ENCODE peak calls at places on chromosome 17, in seven cellular contexts. One of them, this sample, is unnamed.

GRCh38 chr17:72467841-72468653 is 347.2 kb downstream of the SOX9 start:
- DNase-seq in HepG2: no peak
- DNase-seq in HCT116: no peak
- DNase-seq in GM12878: no peak
- DNase-seq in SK-N-SH: no peak
- DNase-seq in H1: no peak
- DNase-seq in K562: no peak
- DNase-seq in this sample: peak

GRCh38 chr17:60167095-60167741 is 17.4 kb downstream of the CA4 start:
- DNase-seq in HepG2: no peak
- DNase-seq in HCT116: no peak
- DNase-seq in GM12878: no peak
- DNase-seq in SK-N-SH: no peak
- DNase-seq in H1: no peak
- DNase-seq in K562: no peak
- DNase-seq in this sample: no peak

GRCh38 chr17:17781591-17782424 is 55.0 kb downstream of the SREBF1 start:
- DNase-seq in HepG2: no peak
- DNase-seq in HCT116: no peak
- DNase-seq in GM12878: no peak
- DNase-seq in SK-N-SH: peak
- DNase-seq in H1: no peak
- DNase-seq in K562: no peak
- DNase-seq in this sample: no peak

GRCh38 chr17:72901657-72902056 is 190.8 kb downstream of the SLC39A11 start:
- DNase-seq in HepG2: no peak
- DNase-seq in HCT116: no peak
- DNase-seq in GM12878: no peak
- DNase-seq in SK-N-SH: no peak
- DNase-seq in H1: no peak
- DNase-seq in K562: peak
- DNase-seq in this sample: no peak

GRCh38 chr17:64354396-64354795 is 36.3 kb downstream of the PECAM1 start:
- DNase-seq in HepG2: no peak
- DNase-seq in HCT116: no peak
- DNase-seq in GM12878: no peak
- DNase-seq in SK-N-SH: no peak
- DNase-seq in H1: no peak
- DNase-seq in K562: no peak
- DNase-seq in this sample: no peak

GRCh38 chr17:81577278-81578000 is 25.3 kb upstream of the FAAP100 start:
- DNase-seq in HepG2: peak
- DNase-seq in HCT116: no peak
- DNase-seq in GM12878: no peak
- DNase-seq in SK-N-SH: no peak
- DNase-seq in H1: no peak
- DNase-seq in K562: no peak
- DNase-seq in this sample: no peak

GRCh38 chr17:50785942-50786570 is 18.7 kb upstream of the ANKRD40CL start:
- DNase-seq in HepG2: no peak
- DNase-seq in HCT116: no peak
- DNase-seq in GM12878: no peak
- DNase-seq in SK-N-SH: no peak
- DNase-seq in H1: no peak
- DNase-seq in K562: no peak
- DNase-seq in this sample: peak

GRCh38 chr17:57991537-57991936 is 3.5 kb upstream of the VEZF1 start:
- DNase-seq in HepG2: no peak
- DNase-seq in HCT116: no peak
- DNase-seq in GM12878: no peak
- DNase-seq in SK-N-SH: no peak
- DNase-seq in H1: no peak
- DNase-seq in K562: no peak
- DNase-seq in this sample: no peak

GRCh38 chr17:77618173-77618572 is 340.3 kb upstream of the TNRC6C start:
- DNase-seq in HepG2: no peak
- DNase-seq in HCT116: no peak
- DNase-seq in GM12878: no peak
- DNase-seq in SK-N-SH: no peak
- DNase-seq in H1: no peak
- DNase-seq in K562: no peak
- DNase-seq in this sample: no peak

GRCh38 chr17:27475070-27475673 is 18.9 kb downstream of the KSR1 start:
- DNase-seq in HepG2: no peak
- DNase-seq in HCT116: no peak
- DNase-seq in GM12878: no peak
- DNase-seq in SK-N-SH: no peak
- DNase-seq in H1: no peak
- DNase-seq in K562: no peak
- DNase-seq in this sample: no peak

GRCh38 chr17:45326566-45326965 is 9.7 kb upstream of the MAP3K14 start:
- DNase-seq in HepG2: no peak
- DNase-seq in HCT116: no peak
- DNase-seq in GM12878: no peak
- DNase-seq in SK-N-SH: no peak
- DNase-seq in H1: no peak
- DNase-seq in K562: no peak
- DNase-seq in this sample: no peak

GRCh38 chr17:48960834-48961515 is 7.4 kb downstream of the GIP start:
- DNase-seq in HepG2: peak
- DNase-seq in HCT116: no peak
- DNase-seq in GM12878: no peak
- DNase-seq in SK-N-SH: no peak
- DNase-seq in H1: no peak
- DNase-seq in K562: peak
- DNase-seq in this sample: no peak

GRCh38 chr17:38609280-38610031 is 3.7 kb upstream of the SRCIN1 start:
- DNase-seq in HepG2: no peak
- DNase-seq in HCT116: no peak
- DNase-seq in GM12878: no peak
- DNase-seq in SK-N-SH: no peak
- DNase-seq in H1: peak
- DNase-seq in K562: no peak
- DNase-seq in this sample: no peak

GRCh38 chr17:57578608-57578990 is 166.5 kb downstream of the CCDC182 start:
- DNase-seq in HepG2: no peak
- DNase-seq in HCT116: no peak
- DNase-seq in GM12878: peak
- DNase-seq in SK-N-SH: no peak
- DNase-seq in H1: no peak
- DNase-seq in K562: no peak
- DNase-seq in this sample: no peak

GRCh38 chr17:30363715-30364202 is 15.0 kb upstream of the CPD start:
- DNase-seq in HepG2: no peak
- DNase-seq in HCT116: no peak
- DNase-seq in GM12878: peak
- DNase-seq in SK-N-SH: no peak
- DNase-seq in H1: no peak
- DNase-seq in K562: no peak
- DNase-seq in this sample: no peak

GRCh38 chr17:31627960-31628359 is 231.1 kb downstream of the COPRS start:
- DNase-seq in HepG2: no peak
- DNase-seq in HCT116: no peak
- DNase-seq in GM12878: no peak
- DNase-seq in SK-N-SH: no peak
- DNase-seq in H1: no peak
- DNase-seq in K562: no peak
- DNase-seq in this sample: no peak

GRCh38 chr17:65756760-65757159 is 195.3 kb upstream of the AXIN2 start:
- DNase-seq in HepG2: peak
- DNase-seq in HCT116: no peak
- DNase-seq in GM12878: no peak
- DNase-seq in SK-N-SH: no peak
- DNase-seq in H1: no peak
- DNase-seq in K562: no peak
- DNase-seq in this sample: no peak

GRCh38 chr17:72414967-72415853 is 294.4 kb downstream of the SOX9 start:
- DNase-seq in HepG2: no peak
- DNase-seq in HCT116: no peak
- DNase-seq in GM12878: no peak
- DNase-seq in SK-N-SH: no peak
- DNase-seq in H1: no peak
- DNase-seq in K562: no peak
- DNase-seq in this sample: no peak

DNA sequence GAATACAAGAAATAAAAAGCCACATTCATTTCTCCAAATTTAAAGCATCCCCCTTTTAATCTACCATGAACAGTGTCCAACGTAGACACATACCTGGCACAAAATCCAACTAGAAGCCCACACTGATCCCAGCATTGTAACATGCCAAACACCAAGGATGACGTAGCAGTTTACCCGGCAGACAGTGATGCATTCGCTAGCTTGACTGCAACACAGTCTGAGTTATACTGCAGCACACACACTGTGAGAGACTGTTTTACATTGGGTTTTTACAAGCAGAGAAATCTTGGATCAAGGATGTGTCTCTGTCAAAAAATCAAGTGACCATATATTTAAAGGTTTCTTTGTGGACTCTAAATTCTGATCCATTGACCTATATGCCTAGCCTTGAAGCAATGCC is 74.5 kb upstream of the C17orf78 start:
- DNase-seq in HepG2: no peak
- DNase-seq in HCT116: no peak
- DNase-seq in GM12878: no peak
- DNase-seq in SK-N-SH: no peak
- DNase-seq in H1: no peak
- DNase-seq in K562: no peak
- DNase-seq in this sample: peak
- TF ChIP-seq JUND in HepG2: no peak
- TF ChIP-seq JUND in HCT116: no peak
- TF ChIP-seq JUND in GM12878: no peak
- TF ChIP-seq JUND in SK-N-SH: no peak
- TF ChIP-seq JUND in H1: no peak
- TF ChIP-seq JUND in K562: peak
- TF ChIP-seq JUND in this sample: no peak

DNA sequence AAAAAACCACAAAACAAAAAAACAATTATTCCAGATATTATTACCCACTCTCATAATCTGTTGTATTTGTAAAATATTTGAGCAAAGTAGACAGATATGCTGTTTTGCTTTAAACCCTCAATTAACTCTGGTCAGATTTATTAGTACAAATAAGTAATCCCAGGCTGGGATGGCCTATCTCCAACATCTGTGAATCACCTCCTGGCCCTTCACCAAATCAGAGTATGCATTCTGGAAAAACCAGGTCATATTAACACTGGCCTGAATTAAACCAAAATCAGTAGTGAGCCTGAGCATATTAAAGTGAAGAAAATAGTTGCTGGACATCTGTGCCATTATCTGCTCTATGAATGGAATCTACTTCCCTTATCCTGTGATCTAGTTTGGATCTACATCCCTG is 41.0 kb downstream of the STAT3 start:
- DNase-seq in HepG2: no peak
- DNase-seq in HCT116: peak
- DNase-seq in GM12878: no peak
- DNase-seq in SK-N-SH: peak
- DNase-seq in H1: no peak
- DNase-seq in K562: no peak
- DNase-seq in this sample: no peak
- TF ChIP-seq JUND in HepG2: no peak
- TF ChIP-seq JUND in HCT116: peak
- TF ChIP-seq JUND in GM12878: no peak
- TF ChIP-seq JUND in SK-N-SH: peak
- TF ChIP-seq JUND in H1: no peak
- TF ChIP-seq JUND in K562: no peak
- TF ChIP-seq JUND in this sample: no peak

GRCh38 chr17:16406742-16407674 is 8.4 kb upstream of the TRPV2 start:
- DNase-seq in HepG2: no peak
- DNase-seq in HCT116: no peak
- DNase-seq in GM12878: peak
- DNase-seq in SK-N-SH: peak
- DNase-seq in H1: peak
- DNase-seq in K562: peak
- DNase-seq in this sample: no peak
- TF ChIP-seq JUND in HepG2: no peak
- TF ChIP-seq JUND in HCT116: no peak
- TF ChIP-seq JUND in GM12878: no peak
- TF ChIP-seq JUND in SK-N-SH: no peak
- TF ChIP-seq JUND in H1: no peak
- TF ChIP-seq JUND in K562: no peak
- TF ChIP-seq JUND in this sample: no peak

GRCh38 chr17:79479876-79480275 is 131.0 kb downstream of the RBFOX3 start:
- DNase-seq in HepG2: no peak
- DNase-seq in HCT116: no peak
- DNase-seq in GM12878: no peak
- DNase-seq in SK-N-SH: no peak
- DNase-seq in H1: no peak
- DNase-seq in K562: no peak
- DNase-seq in this sample: no peak

GRCh38 chr17:79473836-79474204 is 137.0 kb downstream of the RBFOX3 start:
- DNase-seq in HepG2: no peak
- DNase-seq in HCT116: no peak
- DNase-seq in GM12878: no peak
- DNase-seq in SK-N-SH: no peak
- DNase-seq in H1: no peak
- DNase-seq in K562: no peak
- DNase-seq in this sample: no peak

GRCh38 chr17:79476074-79476473 is 134.8 kb downstream of the RBFOX3 start:
- DNase-seq in HepG2: no peak
- DNase-seq in HCT116: no peak
- DNase-seq in GM12878: no peak
- DNase-seq in SK-N-SH: no peak
- DNase-seq in H1: no peak
- DNase-seq in K562: no peak
- DNase-seq in this sample: no peak

GRCh38 chr17:79478841-79479240 is 132.0 kb downstream of the RBFOX3 start:
- DNase-seq in HepG2: no peak
- DNase-seq in HCT116: no peak
- DNase-seq in GM12878: no peak
- DNase-seq in SK-N-SH: no peak
- DNase-seq in H1: no peak
- DNase-seq in K562: no peak
- DNase-seq in this sample: no peak

GRCh38 chr17:79478051-79478461 is 132.8 kb downstream of the RBFOX3 start:
- DNase-seq in HepG2: no peak
- DNase-seq in HCT116: no peak
- DNase-seq in GM12878: no peak
- DNase-seq in SK-N-SH: no peak
- DNase-seq in H1: no peak
- DNase-seq in K562: no peak
- DNase-seq in this sample: no peak
- TF ChIP-seq JUND in HepG2: no peak
- TF ChIP-seq JUND in HCT116: no peak
- TF ChIP-seq JUND in GM12878: no peak
- TF ChIP-seq JUND in SK-N-SH: no peak
- TF ChIP-seq JUND in H1: no peak
- TF ChIP-seq JUND in K562: no peak
- TF ChIP-seq JUND in this sample: no peak

This sample was measured in T47D.